ENCODE peak calls at places on chromosomes 7 and 10, in seven cellular contexts. T, V, W, Y, R, Q and X are unnamed samples.

GRCh38 chr7:30965883-30966282 is 2.1 kb downstream of the GHRHR start:
- DNase-seq in T (no peak), V (no peak), W (no peak), Y (no peak), R (no peak), Q (no peak), X (no peak)

GRCh38 chr7:112199035-112199655 is 7.1 kb downstream of the DOCK4 start:
- DNase-seq in T (no peak), V (peak), W (no peak), Y (no peak), R (peak), Q (no peak), X (no peak)

GRCh38 chr7:39712746-39713145 is 89.4 kb downstream of the RALA start:
- DNase-seq in T (no peak), V (no peak), W (no peak), Y (no peak), R (no peak), Q (no peak), X (no peak)

GRCh38 chr7:128390871-128391565 is 18.8 kb downstream of the IMPDH1 start:
- DNase-seq in T (no peak), V (no peak), W (no peak), Y (no peak), R (no peak), Q (no peak), X (no peak)

GRCh38 chr10:125531470-125531869 is 151.5 kb downstream of the TEX36 start:
- DNase-seq in T (no peak), V (no peak), W (no peak), Y (no peak), R (no peak), Q (no peak), X (peak)

GRCh38 chr7:84848219-84848973 is 338.5 kb downstream of the SEMA3D start:
- DNase-seq in T (no peak), V (peak), W (no peak), Y (no peak), R (peak), Q (no peak), X (no peak)

GRCh38 chr7:76997381-76998262 is 34.5 kb downstream of the SPDYE17 start:
- DNase-seq in T (no peak), V (no peak), W (no peak), Y (no peak), R (no peak), Q (no peak), X (no peak)

GRCh38 chr7:1679326-1679965 is 9.4 kb downstream of the ELFN1 start:
- DNase-seq in T (no peak), V (no peak), W (no peak), Y (no peak), R (no peak), Q (no peak), X (no peak)

GRCh38 chr7:100963386-100963785 is 6.0 kb upstream of the MUC12 start:
- DNase-seq in T (no peak), V (no peak), W (no peak), Y (no peak), R (no peak), Q (no peak), X (no peak)

GRCh38 chr10:79248341-79248931 is 98.8 kb upstream of the PPIF start:
- DNase-seq in T (no peak), V (no peak), W (no peak), Y (peak), R (peak), Q (no peak), X (no peak)

GRCh38 chr10:21516270-21517131 is 9.0 kb downstream of the SKIDA1 start:
- DNase-seq in T (peak), V (peak), W (peak), Y (no peak), R (peak), Q (peak), X (no peak)

GRCh38 chr7:75808106-75808505 is 5.5 kb downstream of the CCL24 start:
- DNase-seq in T (no peak), V (no peak), W (no peak), Y (no peak), R (no peak), Q (no peak), X (no peak)

GRCh38 chr10:132523561-132524442 is 13.8 kb upstream of the INPP5A start:
- DNase-seq in T (no peak), V (no peak), W (no peak), Y (no peak), R (no peak), Q (peak), X (no peak)

GRCh38 chr10:48507933-48508830 is 96.7 kb downstream of the ARHGAP22 start:
- DNase-seq in T (peak), V (peak), W (no peak), Y (peak), R (peak), Q (no peak), X (no peak)

GRCh38 chr7:1697499-1698125 is 27.5 kb downstream of the ELFN1 start:
- DNase-seq in T (no peak), V (no peak), W (no peak), Y (peak), R (no peak), Q (peak), X (no peak)

GRCh38 chr10:50832171-50832751 is 53.2 kb downstream of the A1CF start:
- DNase-seq in T (no peak), V (no peak), W (no peak), Y (no peak), R (no peak), Q (no peak), X (no peak)

GRCh38 chr10:76049581-76050290 is 618.3 kb downstream of the LRMDA start:
- DNase-seq in T (no peak), V (no peak), W (no peak), Y (no peak), R (peak), Q (no peak), X (peak)

GRCh38 chr10:16809074-16809718 is 8.0 kb downstream of the RSU1 start:
- DNase-seq in T (no peak), V (peak), W (peak), Y (no peak), R (peak), Q (no peak), X (no peak)

GRCh38 chr10:21078410-21079329 is 181.6 kb upstream of the NEBL start:
- DNase-seq in T (peak), V (peak), W (peak), Y (peak), R (peak), Q (no peak), X (no peak)

GRCh38 chr10:71974489-71975011 is 10.4 kb downstream of the CHST3 start:
- DNase-seq in T (peak), V (peak), W (no peak), Y (no peak), R (peak), Q (no peak), X (no peak)

GRCh38 chr10:78570633-78571032 is 498.1 kb upstream of the ZMIZ1 start:
- DNase-seq in T (no peak), V (no peak), W (no peak), Y (no peak), R (no peak), Q (no peak), X (no peak)

GRCh38 chr10:52879651-52880050 is 107.1 kb upstream of the MBL2 start:
- DNase-seq in T (no peak), V (no peak), W (no peak), Y (no peak), R (no peak), Q (no peak), X (no peak)

GRCh38 chr7:48611993-48612392 is 312.4 kb upstream of the CDC14C start:
- DNase-seq in T (no peak), V (no peak), W (no peak), Y (no peak), R (no peak), Q (no peak), X (no peak)

GRCh38 chr10:88538038-88538437 is 45.1 kb downstream of the RNLS start:
- DNase-seq in T (no peak), V (peak), W (no peak), Y (no peak), R (peak), Q (no peak), X (peak)

GRCh38 chr10:30820282-30820991 is 190.9 kb upstream of the LYZL2 start:
- DNase-seq in T (no peak), V (peak), W (no peak), Y (no peak), R (peak), Q (no peak), X (peak)

GRCh38 chr10:70677620-70678249 is 5.4 kb downstream of the ADAMTS14 start:
- DNase-seq in T (no peak), V (no peak), W (no peak), Y (no peak), R (no peak), Q (no peak), X (no peak)

GRCh38 chr10:33552290-33552689 is 217.8 kb upstream of the NRP1 start:
- DNase-seq in T (no peak), V (no peak), W (no peak), Y (no peak), R (no peak), Q (no peak), X (no peak)

GRCh38 chr10:79948976-79949722 is at the start of gene SFTPD:
- DNase-seq in T (peak), V (no peak), W (no peak), Y (no peak), R (no peak), Q (no peak), X (no peak)

GRCh38 chr10:97961979-97962378 is 68.4 kb downstream of the CRTAC1 start:
- DNase-seq in T (no peak), V (no peak), W (no peak), Y (no peak), R (no peak), Q (no peak), X (no peak)

GRCh38 chr10:88892223-88892967 is 12.3 kb downstream of the STAMBPL1 start:
- DNase-seq in T (no peak), V (peak), W (no peak), Y (no peak), R (no peak), Q (no peak), X (no peak)

GRCh38 chr7:148255333-148255732 is 335.2 kb upstream of the C7orf33 start:
- DNase-seq in T (no peak), V (no peak), W (no peak), Y (no peak), R (no peak), Q (no peak), X (no peak)

GRCh38 chr7:150383710-150384397 is 4.7 kb downstream of the ZNF775 start:
- DNase-seq in T (no peak), V (no peak), W (peak), Y (peak), R (no peak), Q (peak), X (no peak)

GRCh38 chr10:78772986-78773530 is 295.7 kb upstream of the ZMIZ1 start:
- DNase-seq in T (no peak), V (no peak), W (no peak), Y (no peak), R (no peak), Q (no peak), X (no peak)

DNA sequence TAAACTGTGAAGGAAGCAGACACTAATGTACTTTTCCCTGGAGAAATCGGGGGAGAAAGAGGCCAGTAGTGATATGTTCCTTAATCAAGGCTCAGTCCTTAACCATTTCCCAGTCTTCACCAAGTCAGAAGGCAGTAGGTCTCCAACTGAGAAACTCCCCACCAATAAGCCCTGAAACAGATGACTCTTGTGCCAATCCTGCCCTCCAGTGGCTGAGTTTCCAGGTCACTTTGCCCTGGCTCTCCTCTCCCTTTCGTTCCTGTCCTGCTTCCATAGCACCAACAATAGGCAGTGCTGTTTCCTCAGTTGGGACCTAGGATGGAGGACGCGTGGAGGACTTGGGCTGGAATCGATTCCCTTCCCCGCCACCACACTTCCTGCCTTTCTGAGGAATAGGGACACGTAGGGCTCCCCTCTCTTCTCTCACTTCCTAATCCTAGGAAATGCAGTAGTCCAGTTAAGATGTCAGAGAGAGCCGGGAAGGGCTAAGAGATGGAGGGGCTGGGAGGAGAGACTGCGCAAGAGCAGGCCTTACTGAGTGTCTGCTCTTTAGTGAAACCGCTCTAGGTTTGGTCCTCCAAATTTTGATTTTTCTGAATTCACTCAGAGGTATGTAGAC is 23.4 kb downstream of the ATOH7 start:
- DNase-seq in T (peak), V (peak), W (peak), Y (no peak), R (peak), Q (no peak), X (peak)
- TF ChIP-seq CTCF in T (peak), V (peak), W (peak), Y (peak), R (peak), Q (peak), X (peak)

GRCh38 chr7:106029448-106029847 is 66.4 kb downstream of the CDHR3 start:
- DNase-seq in T (no peak), V (no peak), W (no peak), Y (no peak), R (peak), Q (no peak), X (no peak)

GRCh38 chr7:106031271-106032029 is 68.4 kb downstream of the CDHR3 start:
- DNase-seq in T (no peak), V (no peak), W (peak), Y (no peak), R (peak), Q (peak), X (no peak)

GRCh38 chr7:106032295-106032694 is 69.2 kb downstream of the CDHR3 start:
- DNase-seq in T (no peak), V (no peak), W (no peak), Y (no peak), R (no peak), Q (no peak), X (no peak)

GRCh38 chr7:106033735-106034134 is 70.7 kb downstream of the CDHR3 start:
- DNase-seq in T (no peak), V (no peak), W (no peak), Y (no peak), R (no peak), Q (no peak), X (no peak)

GRCh38 chr7:106029941-106030340 is 66.9 kb downstream of the CDHR3 start:
- DNase-seq in T (no peak), V (no peak), W (no peak), Y (no peak), R (no peak), Q (no peak), X (no peak)
- TF ChIP-seq CTCF in T (no peak), V (no peak), W (no peak), Y (no peak), R (no peak), Q (no peak), X (no peak)

GRCh38 chr10:124249196-124249595 is 155.8 kb upstream of the CHST15 start:
- DNase-seq in T (no peak), V (no peak), W (no peak), Y (no peak), R (no peak), Q (no peak), X (no peak)

GRCh38 chr10:124248646-124249045 is 155.2 kb upstream of the CHST15 start:
- DNase-seq in T (no peak), V (no peak), W (no peak), Y (no peak), R (no peak), Q (no peak), X (no peak)

GRCh38 chr10:124251317-124251716 is 157.9 kb upstream of the CHST15 start:
- DNase-seq in T (no peak), V (no peak), W (no peak), Y (no peak), R (no peak), Q (no peak), X (no peak)

GRCh38 chr10:124250506-124250905 is 157.1 kb upstream of the CHST15 start:
- DNase-seq in T (no peak), V (no peak), W (no peak), Y (no peak), R (no peak), Q (no peak), X (no peak)

DNA sequence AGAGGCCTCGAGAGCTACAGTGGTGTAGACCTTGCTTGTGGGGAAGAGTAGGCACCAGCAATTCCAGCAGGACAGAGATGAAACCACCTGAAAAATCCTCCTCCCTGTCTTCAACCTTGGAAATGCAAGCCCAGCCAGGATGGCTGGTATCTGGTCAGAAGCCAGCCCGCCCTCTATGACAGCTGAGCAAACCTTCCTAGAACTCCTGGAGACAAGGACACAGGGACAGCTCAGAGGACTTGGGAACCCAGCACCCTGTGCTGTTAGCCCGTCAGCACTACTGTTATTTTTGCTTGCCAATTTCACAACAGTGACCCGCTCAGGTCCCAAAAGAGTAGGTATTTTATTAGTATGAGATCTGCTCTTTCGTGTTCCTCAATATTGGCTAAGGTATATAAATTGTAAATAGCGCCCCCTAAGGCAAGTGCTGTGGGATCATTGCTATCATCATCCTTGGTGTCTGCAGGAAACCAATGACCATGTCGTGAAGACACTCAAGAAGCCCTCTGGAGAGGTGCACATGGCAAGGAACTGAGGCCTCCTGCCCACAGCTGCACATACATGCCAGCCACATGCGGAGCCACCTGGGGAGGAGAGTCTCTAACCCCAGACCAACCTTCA is 156.5 kb upstream of the CHST15 start:
- DNase-seq in T (no peak), V (no peak), W (no peak), Y (no peak), R (no peak), Q (no peak), X (no peak)
- TF ChIP-seq CTCF in T (peak), V (peak), W (peak), Y (no peak), R (peak), Q (no peak), X (no peak)

DNA sequence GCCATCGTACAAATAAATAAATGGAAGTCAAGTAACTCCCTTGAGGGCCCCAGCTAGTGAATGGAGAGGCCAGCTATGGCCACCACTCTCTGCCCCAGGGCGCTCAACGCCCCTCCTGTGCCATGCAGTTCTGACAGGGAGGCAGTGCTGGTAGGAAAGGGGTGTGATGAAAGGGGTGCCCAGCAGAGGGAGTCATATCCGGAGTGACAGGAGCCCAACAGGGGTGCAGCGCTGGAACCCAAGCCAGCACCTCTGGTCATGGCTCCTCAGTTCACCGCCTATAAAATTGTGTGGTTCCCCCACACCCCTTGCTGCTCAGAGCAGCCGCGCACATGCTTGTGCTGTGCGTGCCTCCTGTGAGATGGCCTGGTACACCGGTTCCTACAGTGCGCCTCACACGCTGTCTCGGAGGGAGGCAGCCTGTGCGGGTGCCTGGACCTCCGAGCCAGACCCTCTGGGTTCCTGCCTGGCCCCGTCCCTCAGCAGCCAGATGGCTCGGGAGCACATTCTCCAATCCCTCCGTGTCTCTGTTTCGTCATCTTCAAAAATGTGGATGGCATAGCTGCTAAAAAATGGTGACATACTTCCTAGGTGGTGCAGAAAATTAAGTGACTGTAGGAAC is 125.6 kb downstream of the EGFR start:
- DNase-seq in T (peak), V (no peak), W (no peak), Y (no peak), R (no peak), Q (no peak), X (no peak)
- TF ChIP-seq CTCF in T (peak), V (no peak), W (peak), Y (no peak), R (peak), Q (peak), X (peak)

GRCh38 chr7:135970682-135971365 is 6.3 kb downstream of the MTPN start:
- DNase-seq in T (no peak), V (no peak), W (no peak), Y (no peak), R (no peak), Q (no peak), X (no peak)
- TF ChIP-seq CTCF in T (no peak), V (no peak), W (no peak), Y (no peak), R (no peak), Q (no peak), X (no peak)

DNA sequence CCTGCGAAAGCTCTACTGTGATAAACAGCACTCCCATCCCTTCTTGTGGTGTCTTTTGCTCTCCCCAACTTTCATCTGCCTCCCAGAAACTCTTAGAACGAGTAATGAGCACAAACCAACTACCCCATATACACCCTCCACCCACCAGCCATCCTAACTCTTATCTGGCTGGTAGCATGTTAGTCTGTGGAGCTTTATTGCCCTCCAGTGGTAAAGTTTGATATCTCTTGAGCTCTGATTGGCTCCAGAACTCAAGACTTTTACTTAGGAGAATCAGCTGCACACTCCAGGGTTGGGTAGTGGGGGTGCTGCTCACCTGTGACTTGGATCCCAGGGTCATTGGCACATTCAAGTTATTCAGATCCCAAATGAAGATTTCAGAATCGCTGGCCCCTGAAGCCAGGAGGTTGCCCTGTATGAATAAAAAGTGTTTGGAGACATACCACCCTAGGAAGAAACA is 10.9 kb downstream of the SEC31B start:
- DNase-seq in T (peak), V (peak), W (peak), Y (no peak), R (peak), Q (no peak), X (no peak)
- TF ChIP-seq CTCF in T (peak), V (peak), W (peak), Y (peak), R (peak), Q (peak), X (peak)

DNA sequence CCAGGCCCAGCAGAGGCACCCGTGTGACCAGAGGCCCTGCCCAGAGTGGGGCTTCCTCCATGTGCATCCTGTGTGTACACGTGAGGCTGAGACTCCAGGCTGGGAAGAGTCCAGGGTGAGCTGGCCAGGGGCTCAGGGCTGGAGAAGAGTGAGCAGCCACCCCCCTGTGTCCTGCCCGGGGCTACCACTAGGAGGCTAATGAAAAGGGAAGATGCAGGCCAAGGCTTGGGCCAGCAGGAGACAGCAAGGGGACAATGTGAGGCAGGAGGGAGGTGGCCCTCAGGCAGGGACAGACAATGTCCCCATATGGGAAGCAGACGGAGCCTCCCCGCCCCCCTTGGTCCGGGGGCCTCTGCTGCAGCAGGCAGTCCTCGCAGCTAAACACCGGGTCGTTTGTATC is 102.0 kb downstream of the HIF1AN start:
- DNase-seq in T (peak), V (no peak), W (peak), Y (no peak), R (no peak), Q (no peak), X (no peak)
- TF ChIP-seq CTCF in T (peak), V (peak), W (peak), Y (no peak), R (peak), Q (no peak), X (peak)

GRCh38 chr10:24727811-24728210 is 4.1 kb upstream of the ARHGAP21 start:
- DNase-seq in T (no peak), V (no peak), W (peak), Y (no peak), R (peak), Q (no peak), X (no peak)
- TF ChIP-seq CTCF in T (no peak), V (no peak), W (no peak), Y (no peak), R (no peak), Q (no peak), X (peak)